ENCODE peak calls at places on chromosomes 6 and 20, in four cellular contexts. P, E, G and H are unnamed samples.

GRCh38 chr20:10481671-10482070 is 46.6 kb downstream of the SLX4IP start:
- DNase-seq in P (no peak), E (no peak), G (no peak), H (no peak)

GRCh38 chr6:30508890-30509736 is 19.8 kb downstream of the HLA-E start:
- DNase-seq in P (peak; percentile 35), E (peak; percentile 79), G (no peak), H (no peak)

GRCh38 chr6:71446084-71446869 is 157.7 kb downstream of the OGFRL1 start:
- DNase-seq in P (no peak), E (peak; percentile 26), G (no peak), H (no peak)

GRCh38 chr6:84228198-84228543 is 728 bp upstream of the CEP162 start:
- DNase-seq in P (no peak), E (no peak), G (no peak), H (no peak)

GRCh38 chr6:106961136-106961535 is 13.4 kb downstream of the CD24 start:
- DNase-seq in P (no peak), E (no peak), G (no peak), H (no peak)

GRCh38 chr6:115717472-115717871 is 343.2 kb downstream of the FRK start:
- DNase-seq in P (no peak), E (peak; percentile 15), G (no peak), H (no peak)

GRCh38 chr20:3275064-3275935 is 36.3 kb upstream of the SLC4A11 start:
- DNase-seq in P (no peak), E (no peak), G (no peak), H (no peak)

GRCh38 chr6:144033816-144034540 is 25.9 kb upstream of the PLAGL1 start:
- DNase-seq in P (peak; percentile 44), E (no peak), G (no peak), H (no peak)

GRCh38 chr6:36717871-36718540 is 20.4 kb downstream of the RAB44 start:
- DNase-seq in P (no peak), E (no peak), G (no peak), H (no peak)

GRCh38 chr6:95169790-95170189 is 407.5 kb upstream of the MANEA start:
- DNase-seq in P (no peak), E (no peak), G (no peak), H (no peak)

GRCh38 chr6:139473239-139473701 is 98.8 kb upstream of the CITED2 start:
- DNase-seq in P (no peak), E (no peak), G (no peak), H (peak; percentile 34)
- TF ChIP-seq JUNB in P (no peak), E (no peak), G (no peak), H (no peak)

GRCh38 chr20:34713194-34713943 is 9.2 kb downstream of the TP53INP2 start:
- DNase-seq in P (peak; percentile 96), E (peak; percentile 57), G (peak; percentile 91), H (no peak)
- TF ChIP-seq POLR2AphosphoS5 in P (peak; percentile 96), E (peak; percentile 38), G (no peak), H (no peak)

GRCh38 chr6:135168766-135169165 is 12.3 kb upstream of the MYB start:
- DNase-seq in P (no peak), E (no peak), G (no peak), H (no peak)
- H3K4me1 ChIP-seq in P (peaks cover 5% of the 10 kb centered on the region), E (peaks cover 15% of the 10 kb centered on the region), G (peaks cover 14% of the 10 kb centered on the region), H (no peaks in the 10 kb centered on the region)

DNA sequence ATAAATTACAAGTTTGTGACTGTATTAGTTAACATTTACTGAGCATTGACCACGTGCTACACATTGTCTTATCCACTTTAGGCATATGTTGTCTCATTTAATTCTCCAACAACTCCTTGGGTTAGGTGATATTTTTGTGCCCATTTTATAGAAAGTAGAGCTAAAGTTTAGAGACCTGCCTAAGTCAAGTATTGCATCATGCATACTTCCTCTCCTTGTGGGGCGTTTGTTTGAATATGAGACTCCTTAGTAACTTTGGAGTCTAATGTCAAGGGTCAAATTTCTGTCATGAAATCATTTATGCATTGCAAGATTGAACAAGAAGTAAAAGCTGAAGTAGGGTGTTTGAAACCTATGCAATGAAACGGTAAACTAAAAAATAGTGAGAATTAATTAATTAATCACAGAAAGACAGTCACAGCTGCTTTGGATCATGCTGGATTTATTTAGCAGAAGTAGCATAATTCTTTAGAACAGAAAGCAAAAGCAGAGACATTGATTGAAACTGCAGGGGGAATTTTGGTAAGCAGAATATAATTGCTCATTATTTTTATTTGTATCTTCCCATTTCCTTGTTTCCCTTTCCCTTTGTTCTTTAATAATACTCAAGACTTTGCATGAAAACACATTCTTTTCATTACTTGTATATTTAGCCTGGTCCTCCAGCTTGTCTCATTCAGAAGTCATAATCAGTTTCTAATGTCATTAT is 1374.4 kb upstream of the GJE1 start:
- DNase-seq in P (no peak), E (no peak), G (no peak), H (no peak)
- TF ChIP-seq JUNB in P (no peak), E (no peak), G (no peak), H (no peak)

GRCh38 chr20:34089655-34090324 is 22.3 kb downstream of the EIF2S2 start:
- DNase-seq in P (no peak), E (no peak), G (no peak), H (no peak)
- TF ChIP-seq POLR2AphosphoS5 in P (no peak), E (no peak), G (no peak), H (no peak)

GRCh38 chr20:17964632-17965031 is 4.0 kb downstream of the SNX5 start:
- DNase-seq in P (no peak), E (no peak), G (no peak), H (no peak)
- H3K4me1 ChIP-seq in P (peaks cover 20% of the 10 kb centered on the region), E (peaks cover 12% of the 10 kb centered on the region), G (peaks cover 61% of the 10 kb centered on the region), H (peaks cover 66% of the 10 kb centered on the region)

DNA sequence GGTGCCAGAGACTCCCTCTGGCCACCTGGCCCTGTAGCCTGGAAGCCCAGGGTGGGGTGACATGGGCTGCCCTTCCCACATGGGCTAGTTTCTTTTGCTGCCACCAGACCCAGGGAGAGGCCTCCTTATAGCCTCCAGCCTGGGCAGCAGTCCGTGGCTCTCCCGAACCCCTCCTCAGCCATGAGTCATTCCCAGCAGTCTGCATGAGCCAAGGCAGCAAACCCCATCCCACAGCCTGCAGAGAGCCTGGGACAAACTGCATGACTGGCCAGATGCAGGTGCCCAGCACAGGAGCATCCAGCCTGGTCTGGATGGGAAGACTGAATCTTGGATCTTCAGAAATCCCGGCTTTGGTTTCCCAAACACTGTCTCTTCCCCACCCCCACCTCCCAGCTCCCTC is 75.7 kb downstream of the MRPL14 start:
- DNase-seq in P (no peak), E (no peak), G (no peak), H (no peak)
- TF ChIP-seq JUNB in P (no peak), E (no peak), G (no peak), H (no peak)